ENCODE peak calls at places on chromosomes 5 and 9, in ten cellular contexts. One of them, this sample, is unnamed.

GRCh38 chr5:102528600-102528999 is 29.8 kb upstream of the SLCO6A1 start:
- DNase-seq in fibroblast of lung: no peak
- DNase-seq in endothelial cell: no peak
- DNase-seq in AG09309: no peak
- DNase-seq in CD14-positive monocyte: no peak
- DNase-seq in Peyer's patch: no peak
- DNase-seq in choroid plexus epithelial cell: peak; percentile 9
- DNase-seq in left ventricle myocardium inferior: no peak
- DNase-seq in MCF 10A: no peak
- DNase-seq in GM10248: no peak
- DNase-seq in this sample: no peak

GRCh38 chr5:66596791-66597757 is 881 bp downstream of the MAST4 start:
- DNase-seq in fibroblast of lung: peak; percentile 22
- DNase-seq in endothelial cell: peak; percentile 50
- DNase-seq in AG09309: no peak
- DNase-seq in CD14-positive monocyte: no peak
- DNase-seq in Peyer's patch: peak; percentile 55
- DNase-seq in choroid plexus epithelial cell: peak; percentile 12
- DNase-seq in left ventricle myocardium inferior: peak; percentile 57
- DNase-seq in MCF 10A: peak; percentile 27
- DNase-seq in GM10248: peak; percentile 29
- DNase-seq in this sample: no peak

GRCh38 chr5:113205323-113205722 is 228.7 kb downstream of the DCP2 start:
- DNase-seq in fibroblast of lung: no peak
- DNase-seq in endothelial cell: no peak
- DNase-seq in AG09309: no peak
- DNase-seq in CD14-positive monocyte: no peak
- DNase-seq in Peyer's patch: no peak
- DNase-seq in choroid plexus epithelial cell: peak; percentile 61
- DNase-seq in left ventricle myocardium inferior: no peak
- DNase-seq in MCF 10A: peak; percentile 13
- DNase-seq in GM10248: no peak
- DNase-seq in this sample: no peak

GRCh38 chr9:137068539-137069507 is 1.5 kb downstream of the SAPCD2 start:
- DNase-seq in fibroblast of lung: no peak
- DNase-seq in endothelial cell: no peak
- DNase-seq in AG09309: no peak
- DNase-seq in CD14-positive monocyte: no peak
- DNase-seq in Peyer's patch: no peak
- DNase-seq in choroid plexus epithelial cell: no peak
- DNase-seq in left ventricle myocardium inferior: no peak
- DNase-seq in MCF 10A: no peak
- DNase-seq in GM10248: no peak
- DNase-seq in this sample: no peak

GRCh38 chr5:110916373-110917049 is 155.0 kb upstream of the TSLP start:
- DNase-seq in fibroblast of lung: peak; percentile 94
- DNase-seq in endothelial cell: no peak
- DNase-seq in AG09309: peak; percentile 78
- DNase-seq in CD14-positive monocyte: no peak
- DNase-seq in Peyer's patch: no peak
- DNase-seq in choroid plexus epithelial cell: peak; percentile 97
- DNase-seq in left ventricle myocardium inferior: no peak
- DNase-seq in MCF 10A: peak; percentile 66
- DNase-seq in GM10248: no peak
- DNase-seq in this sample: no peak

GRCh38 chr9:95839012-95839411 is 36.5 kb upstream of the ERCC6L2 start:
- DNase-seq in fibroblast of lung: no peak
- DNase-seq in endothelial cell: no peak
- DNase-seq in AG09309: no peak
- DNase-seq in CD14-positive monocyte: no peak
- DNase-seq in Peyer's patch: no peak
- DNase-seq in choroid plexus epithelial cell: no peak
- DNase-seq in left ventricle myocardium inferior: no peak
- DNase-seq in MCF 10A: no peak
- DNase-seq in GM10248: no peak
- DNase-seq in this sample: no peak

GRCh38 chr5:79702606-79703380 is 13.2 kb downstream of the CMYA5 start:
- DNase-seq in fibroblast of lung: peak; percentile 51
- DNase-seq in endothelial cell: peak; percentile 54
- DNase-seq in AG09309: peak; percentile 61
- DNase-seq in CD14-positive monocyte: peak; percentile 81
- DNase-seq in Peyer's patch: no peak
- DNase-seq in choroid plexus epithelial cell: peak; percentile 25
- DNase-seq in left ventricle myocardium inferior: no peak
- DNase-seq in MCF 10A: peak; percentile 60
- DNase-seq in GM10248: peak; percentile 35
- DNase-seq in this sample: no peak

GRCh38 chr9:113646946-113647914 is 183.7 kb downstream of the RGS3 start:
- DNase-seq in fibroblast of lung: no peak
- DNase-seq in endothelial cell: no peak
- DNase-seq in AG09309: no peak
- DNase-seq in CD14-positive monocyte: no peak
- DNase-seq in Peyer's patch: peak; percentile 49
- DNase-seq in choroid plexus epithelial cell: no peak
- DNase-seq in left ventricle myocardium inferior: no peak
- DNase-seq in MCF 10A: no peak
- DNase-seq in GM10248: no peak
- DNase-seq in this sample: peak; percentile 47

GRCh38 chr5:139445325-139446170 is 6.2 kb upstream of the DNAJC18 start:
- DNase-seq in fibroblast of lung: peak; percentile 20
- DNase-seq in endothelial cell: no peak
- DNase-seq in AG09309: no peak
- DNase-seq in CD14-positive monocyte: no peak
- DNase-seq in Peyer's patch: peak; percentile 18
- DNase-seq in choroid plexus epithelial cell: peak; percentile 90
- DNase-seq in left ventricle myocardium inferior: no peak
- DNase-seq in MCF 10A: no peak
- DNase-seq in GM10248: no peak
- DNase-seq in this sample: no peak

GRCh38 chr9:70004310-70004709 is 39.3 kb upstream of the MAMDC2 start:
- DNase-seq in fibroblast of lung: no peak
- DNase-seq in endothelial cell: no peak
- DNase-seq in AG09309: no peak
- DNase-seq in CD14-positive monocyte: no peak
- DNase-seq in Peyer's patch: no peak
- DNase-seq in choroid plexus epithelial cell: peak; percentile 36
- DNase-seq in left ventricle myocardium inferior: no peak
- DNase-seq in MCF 10A: no peak
- DNase-seq in GM10248: no peak
- DNase-seq in this sample: no peak

GRCh38 chr5:11504794-11505193 is 399.5 kb downstream of the CTNND2 start:
- DNase-seq in fibroblast of lung: no peak
- DNase-seq in endothelial cell: no peak
- DNase-seq in AG09309: no peak
- DNase-seq in CD14-positive monocyte: no peak
- DNase-seq in Peyer's patch: no peak
- DNase-seq in choroid plexus epithelial cell: peak; percentile 1
- DNase-seq in left ventricle myocardium inferior: no peak
- DNase-seq in MCF 10A: peak; percentile 58
- DNase-seq in GM10248: no peak
- DNase-seq in this sample: no peak

GRCh38 chr9:38227656-38228055 is 158.6 kb upstream of the SHB start:
- DNase-seq in fibroblast of lung: peak; percentile 5
- DNase-seq in endothelial cell: no peak
- DNase-seq in AG09309: no peak
- DNase-seq in CD14-positive monocyte: no peak
- DNase-seq in Peyer's patch: no peak
- DNase-seq in choroid plexus epithelial cell: peak; percentile 61
- DNase-seq in left ventricle myocardium inferior: no peak
- DNase-seq in MCF 10A: peak; percentile 4
- DNase-seq in GM10248: no peak
- DNase-seq in this sample: no peak

GRCh38 chr9:98706651-98707103 is 2.1 kb downstream of the GABBR2 start:
- DNase-seq in fibroblast of lung: peak; percentile 40
- DNase-seq in endothelial cell: no peak
- DNase-seq in AG09309: no peak
- DNase-seq in CD14-positive monocyte: no peak
- DNase-seq in Peyer's patch: no peak
- DNase-seq in choroid plexus epithelial cell: peak; percentile 8
- DNase-seq in left ventricle myocardium inferior: no peak
- DNase-seq in MCF 10A: no peak
- DNase-seq in GM10248: no peak
- DNase-seq in this sample: no peak

GRCh38 chr9:103169798-103170197 is 174.7 kb downstream of the CYLC2 start:
- DNase-seq in fibroblast of lung: no peak
- DNase-seq in endothelial cell: no peak
- DNase-seq in AG09309: no peak
- DNase-seq in CD14-positive monocyte: no peak
- DNase-seq in Peyer's patch: no peak
- DNase-seq in choroid plexus epithelial cell: no peak
- DNase-seq in left ventricle myocardium inferior: no peak
- DNase-seq in MCF 10A: no peak
- DNase-seq in GM10248: no peak
- DNase-seq in this sample: no peak

GRCh38 chr9:103167530-103167929 is 172.4 kb downstream of the CYLC2 start:
- DNase-seq in fibroblast of lung: no peak
- DNase-seq in endothelial cell: no peak
- DNase-seq in AG09309: no peak
- DNase-seq in CD14-positive monocyte: no peak
- DNase-seq in Peyer's patch: no peak
- DNase-seq in choroid plexus epithelial cell: no peak
- DNase-seq in left ventricle myocardium inferior: no peak
- DNase-seq in MCF 10A: no peak
- DNase-seq in GM10248: no peak
- DNase-seq in this sample: no peak

DNA sequence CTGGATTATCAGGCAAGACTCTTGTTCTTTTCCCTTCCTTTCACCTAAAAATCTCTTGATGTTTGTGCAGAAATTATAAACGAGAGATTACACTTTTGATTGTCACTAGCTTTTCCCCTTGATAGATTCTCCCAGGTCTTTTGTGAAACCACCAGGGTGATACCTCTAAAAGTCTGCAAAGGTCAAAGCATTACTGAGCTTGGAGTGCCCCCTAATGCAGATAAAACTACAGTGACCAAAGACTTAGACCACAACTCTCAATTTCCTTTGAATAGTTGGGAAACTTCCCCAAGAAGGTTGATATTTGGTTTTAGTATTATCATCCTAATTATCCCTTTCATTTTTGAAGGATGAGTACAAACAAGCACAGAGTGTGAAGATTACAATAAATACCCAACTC is 173.1 kb downstream of the CYLC2 start:
- DNase-seq in fibroblast of lung: no peak
- DNase-seq in endothelial cell: no peak
- DNase-seq in AG09309: no peak
- DNase-seq in CD14-positive monocyte: no peak
- DNase-seq in Peyer's patch: no peak
- DNase-seq in choroid plexus epithelial cell: no peak
- DNase-seq in left ventricle myocardium inferior: no peak
- DNase-seq in MCF 10A: no peak
- DNase-seq in GM10248: no peak
- DNase-seq in this sample: no peak
- TF ChIP-seq CTCF in fibroblast of lung: no peak
- TF ChIP-seq CTCF in endothelial cell: no peak
- TF ChIP-seq CTCF in AG09309: no peak
- TF ChIP-seq CTCF in CD14-positive monocyte: no peak
- TF ChIP-seq CTCF in Peyer's patch: no peak
- TF ChIP-seq CTCF in choroid plexus epithelial cell: no peak
- TF ChIP-seq CTCF in left ventricle myocardium inferior: no peak
- TF ChIP-seq CTCF in MCF 10A: no peak
- TF ChIP-seq CTCF in GM10248: no peak
- TF ChIP-seq CTCF in this sample: no peak

GRCh38 chr5:18102733-18103132 is 468.5 kb downstream of the TAF11L14 start:
- DNase-seq in fibroblast of lung: no peak
- DNase-seq in endothelial cell: no peak
- DNase-seq in AG09309: no peak
- DNase-seq in CD14-positive monocyte: no peak
- DNase-seq in Peyer's patch: no peak
- DNase-seq in choroid plexus epithelial cell: no peak
- DNase-seq in left ventricle myocardium inferior: no peak
- DNase-seq in MCF 10A: peak; percentile 5
- DNase-seq in GM10248: no peak
- DNase-seq in this sample: no peak
- TF ChIP-seq CTCF in fibroblast of lung: no peak
- TF ChIP-seq CTCF in endothelial cell: peak; percentile 32
- TF ChIP-seq CTCF in AG09309: no peak
- TF ChIP-seq CTCF in CD14-positive monocyte: no peak
- TF ChIP-seq CTCF in Peyer's patch: no peak
- TF ChIP-seq CTCF in choroid plexus epithelial cell: no peak
- TF ChIP-seq CTCF in left ventricle myocardium inferior: no peak
- TF ChIP-seq CTCF in MCF 10A: peak; percentile 6
- TF ChIP-seq CTCF in GM10248: no peak
- TF ChIP-seq CTCF in this sample: peak; percentile 33

DNA sequence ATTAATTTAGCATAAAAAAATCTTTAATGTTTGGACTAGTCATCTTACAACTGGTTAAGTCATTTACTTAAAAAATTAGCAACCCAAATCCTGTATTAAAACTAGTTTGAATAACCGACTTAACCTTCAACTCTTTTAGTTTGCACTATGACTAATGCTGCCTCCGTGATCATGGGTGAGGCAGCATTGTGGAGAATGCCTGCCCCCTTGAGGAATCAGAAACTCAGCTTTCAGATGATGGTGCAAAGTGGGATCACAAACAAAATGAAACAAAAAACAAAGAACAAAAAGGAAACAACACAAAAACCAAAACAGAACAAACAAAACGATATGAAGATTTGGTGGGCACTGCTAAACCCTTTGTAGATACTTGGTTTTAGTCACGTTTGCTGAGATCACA is 127.0 kb upstream of the PALM2AKAP2 start:
- DNase-seq in fibroblast of lung: peak; percentile 43
- DNase-seq in endothelial cell: no peak
- DNase-seq in AG09309: peak; percentile 13
- DNase-seq in CD14-positive monocyte: no peak
- DNase-seq in Peyer's patch: no peak
- DNase-seq in choroid plexus epithelial cell: peak; percentile 68
- DNase-seq in left ventricle myocardium inferior: no peak
- DNase-seq in MCF 10A: peak; percentile 63
- DNase-seq in GM10248: no peak
- DNase-seq in this sample: no peak
- TF ChIP-seq CTCF in fibroblast of lung: peak; percentile 56
- TF ChIP-seq CTCF in endothelial cell: no peak
- TF ChIP-seq CTCF in AG09309: peak; percentile 66
- TF ChIP-seq CTCF in CD14-positive monocyte: no peak
- TF ChIP-seq CTCF in Peyer's patch: no peak
- TF ChIP-seq CTCF in choroid plexus epithelial cell: peak; percentile 81
- TF ChIP-seq CTCF in left ventricle myocardium inferior: peak; percentile 69
- TF ChIP-seq CTCF in MCF 10A: peak; percentile 36
- TF ChIP-seq CTCF in GM10248: no peak
- TF ChIP-seq CTCF in this sample: peak; percentile 78

DNA sequence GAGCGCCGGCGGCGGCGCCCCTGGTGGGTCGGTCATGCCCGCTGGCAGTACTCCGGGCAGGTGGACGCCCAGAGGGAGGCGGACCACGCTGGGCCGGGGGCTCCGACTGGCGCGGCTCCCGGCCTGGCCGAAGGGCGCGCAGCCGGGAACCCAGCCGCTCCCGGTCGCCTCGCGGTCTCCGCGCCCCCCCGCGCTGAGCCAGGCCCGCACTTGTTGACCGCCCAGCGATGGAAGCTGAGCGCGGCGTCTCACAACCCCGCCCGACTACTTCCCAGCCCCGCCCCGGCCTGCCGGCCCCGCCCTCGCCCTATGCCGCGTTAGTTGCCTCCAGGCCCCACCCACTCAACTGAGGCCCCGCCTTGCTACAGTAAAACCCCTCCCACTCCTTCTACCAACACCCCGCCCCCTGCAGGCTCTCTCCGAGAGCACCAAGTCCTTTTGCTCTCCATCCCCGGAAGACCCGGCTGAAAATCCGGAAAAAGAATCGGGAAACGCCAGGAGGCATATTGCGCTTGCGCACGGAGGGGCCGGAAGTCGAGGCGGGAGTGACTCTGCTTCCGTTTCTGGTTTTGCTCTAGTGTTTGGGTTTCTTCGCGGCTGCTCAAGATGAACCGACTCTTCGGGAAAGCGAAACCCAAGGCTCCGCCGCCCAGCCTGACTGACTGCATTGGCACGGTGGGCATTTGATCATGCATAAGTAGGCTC is at the start of the genes BAG1 and CHMP5:
- DNase-seq in fibroblast of lung: peak; percentile 99
- DNase-seq in endothelial cell: peak; percentile 99
- DNase-seq in AG09309: peak; percentile 98
- DNase-seq in CD14-positive monocyte: peak; percentile 100
- DNase-seq in Peyer's patch: peak; percentile 100
- DNase-seq in choroid plexus epithelial cell: peak; percentile 100
- DNase-seq in left ventricle myocardium inferior: peak; percentile 100
- DNase-seq in MCF 10A: peak; percentile 99
- DNase-seq in GM10248: peak; percentile 99
- DNase-seq in this sample: peak; percentile 100
- TF ChIP-seq CTCF in fibroblast of lung: peak; percentile 36
- TF ChIP-seq CTCF in endothelial cell: peak; percentile 52
- TF ChIP-seq CTCF in AG09309: peak; percentile 43
- TF ChIP-seq CTCF in CD14-positive monocyte: peak; percentile 17
- TF ChIP-seq CTCF in Peyer's patch: peak; percentile 34
- TF ChIP-seq CTCF in choroid plexus epithelial cell: peak; percentile 54
- TF ChIP-seq CTCF in left ventricle myocardium inferior: peak; percentile 53
- TF ChIP-seq CTCF in MCF 10A: no peak
- TF ChIP-seq CTCF in GM10248: no peak
- TF ChIP-seq CTCF in this sample: peak; percentile 71